ENCODE peak calls at places on chromosomes 13 and 19, in four cellular contexts. Q is T-helper 1 cell; L is activated CD8-positive, alpha-beta memory T cell treated with anti-CD3 and anti-CD28 coated beads, Interleukin-2, amount 50 U/mL, for 48 hours; N is brain microvascular endothelial cell. B is an unnamed sample.

GRCh38 chr13:112928958-112929777 is 39.8 kb upstream of the MCF2L start:
- DNase-seq in L (no peak), Q (no peak), N (peak; percentile 10), B (peak; percentile 38)

GRCh38 chr13:60590775-60591174 is 193.8 kb downstream of the TDRD3 start:
- DNase-seq in L (no peak), Q (no peak), N (no peak), B (no peak)

GRCh38 chr19:33795370-33796163 is 1.1 kb upstream of the KCTD15 start:
- DNase-seq in L (peak; percentile 89), N (peak; percentile 57), Q (no peak), B (peak; percentile 90)

GRCh38 chr13:31485651-31486051 is 253.7 kb upstream of the RXFP2 start:
- DNase-seq in Q (no peak), L (no peak), N (peak; percentile 65), B (no peak)

GRCh38 chr13:95494082-95494681 is 58.3 kb upstream of the CLDN10 start:
- DNase-seq in N (peak; percentile 59), L (no peak), Q (no peak), B (peak; percentile 51)

GRCh38 chr19:43467730-43468129 is 2.3 kb upstream of the LYPD3 start:
- DNase-seq in N (peak; percentile 37), L (no peak), Q (no peak), B (peak; percentile 44)

GRCh38 chr13:36096411-36097184 is 34.6 kb downstream of the DCLK1 start:
- DNase-seq in Q (no peak), N (no peak), L (no peak), B (no peak)

GRCh38 chr13:36848228-36848982 is 29.4 kb downstream of the RFXAP start:
- DNase-seq in L (no peak), Q (no peak), N (peak; percentile 14), B (peak; percentile 17)

GRCh38 chr13:42333613-42334328 is 61.8 kb downstream of the AKAP11 start:
- DNase-seq in L (no peak), N (peak; percentile 29), Q (no peak), B (peak; percentile 17)

GRCh38 chr19:40411958-40412499 is 1.1 kb downstream of the PRX start:
- DNase-seq in N (no peak), Q (no peak), L (no peak), B (no peak)

GRCh38 chr19:35045667-35046300 is 4.3 kb downstream of the HPN start:
- DNase-seq in L (peak; percentile 65), Q (no peak), N (peak; percentile 42), B (peak; percentile 56)

GRCh38 chr19:8515317-8515716 is 1.4 kb upstream of the ZNF414 start:
- DNase-seq in L (peak; percentile 74), N (no peak), Q (peak; percentile 42), B (no peak)

GRCh38 chr13:68386808-68387207 is 1156.7 kb upstream of the PCDH9 start:
- DNase-seq in Q (no peak), L (no peak), N (no peak), B (no peak)

GRCh38 chr13:37995052-37995451 is 125.5 kb upstream of the TRPC4 start:
- DNase-seq in L (no peak), Q (no peak), N (peak; percentile 42), B (no peak)

GRCh38 chr19:4570916-4571304 is 11.4 kb upstream of the SEMA6B start:
- DNase-seq in L (no peak), N (no peak), Q (no peak), B (no peak)

GRCh38 chr19:42596391-42597071 is 1.8 kb upstream of the CEACAM8 start:
- DNase-seq in N (no peak), L (peak; percentile 77), Q (no peak), B (peak; percentile 29)

GRCh38 chr13:29452773-29453574 is 142.5 kb downstream of the SLC7A1 start:
- DNase-seq in N (no peak), L (no peak), Q (no peak), B (no peak)

GRCh38 chr19:18153555-18154134 is 682 bp downstream of the PIK3R2 start:
- DNase-seq in N (no peak), L (no peak), Q (no peak), B (no peak)

GRCh38 chr19:1015061-1015781 is 5.7 kb downstream of the TMEM259 start:
- DNase-seq in L (no peak), Q (no peak), N (no peak), B (no peak)

GRCh38 chr19:55652311-55653078 is 2.3 kb upstream of the U2AF2 start:
- DNase-seq in N (no peak), Q (no peak), L (no peak), B (no peak)

GRCh38 chr13:53839461-53839860 is 810.8 kb downstream of the OLFM4 start:
- DNase-seq in L (no peak), N (no peak), Q (no peak), B (no peak)

GRCh38 chr13:79767126-79767525 is 286.2 kb downstream of the NDFIP2 start:
- DNase-seq in L (no peak), Q (no peak), N (no peak), B (no peak)

GRCh38 chr13:32246468-32246867 is 68.7 kb downstream of the ZAR1L start:
- DNase-seq in L (peak; percentile 57), N (peak; percentile 71), Q (no peak), B (peak; percentile 44)

GRCh38 chr19:18440421-18440877 is 2.5 kb upstream of the ISYNA1 start:
- DNase-seq in L (no peak), Q (no peak), N (no peak), B (no peak)

GRCh38 chr19:45824041-45824471 is 8.9 kb upstream of the RSPH6A start:
- DNase-seq in Q (no peak), N (no peak), L (no peak), B (no peak)

GRCh38 chr13:102680842-102681725 is 13.8 kb downstream of the METTL21C start:
- DNase-seq in N (no peak), Q (no peak), L (no peak), B (no peak)

GRCh38 chr19:32671883-32672282 is 3.1 kb downstream of the ANKRD27 start:
- DNase-seq in L (no peak), Q (no peak), N (no peak), B (no peak)

GRCh38 chr19:50695251-50696064 is 24.1 kb downstream of the SHANK1 start:
- DNase-seq in Q (no peak), N (no peak), L (peak; percentile 74), B (peak; percentile 42)

GRCh38 chr19:46357846-46358583 is 11.1 kb downstream of the PPP5C start:
- DNase-seq in L (no peak), Q (no peak), N (no peak), B (no peak)

B was measured in Daoy.